ENCODE peak calls at places on chromosomes 11 and 22, in six cellular contexts. One of them, this sample, is unnamed.
A peak's percentile ranks its signal among the peaks of the same experiment; 100 is the strongest.

GRCh38 chr11:35065566-35065965 is 73.4 kb upstream of the CD44 start:
- DNase-seq in body of pancreas: no peak
- DNase-seq in gastrocnemius medialis: no peak
- DNase-seq in IMR-90: peak; percentile 59
- DNase-seq in suprapubic skin: no peak
- DNase-seq in spleen: no peak
- DNase-seq in this sample: no peak

GRCh38 chr11:86212212-86212611 is 32.3 kb upstream of the EED start:
- DNase-seq in body of pancreas: no peak
- DNase-seq in gastrocnemius medialis: no peak
- DNase-seq in IMR-90: peak; percentile 21
- DNase-seq in suprapubic skin: no peak
- DNase-seq in spleen: no peak
- DNase-seq in this sample: no peak

GRCh38 chr11:548700-549603 is 11.6 kb downstream of the LMNTD2 start:
- DNase-seq in body of pancreas: no peak
- DNase-seq in gastrocnemius medialis: no peak
- DNase-seq in IMR-90: no peak
- DNase-seq in suprapubic skin: no peak
- DNase-seq in spleen: peak; percentile 71
- DNase-seq in this sample: no peak

GRCh38 chr22:30021338-30021737 is 58.9 kb upstream of the HORMAD2 start:
- DNase-seq in body of pancreas: no peak
- DNase-seq in gastrocnemius medialis: no peak
- DNase-seq in IMR-90: no peak
- DNase-seq in suprapubic skin: no peak
- DNase-seq in spleen: no peak
- DNase-seq in this sample: no peak

GRCh38 chr11:65112551-65113360 is 1.1 kb downstream of the TM7SF2 start:
- DNase-seq in body of pancreas: peak; percentile 70
- DNase-seq in gastrocnemius medialis: no peak
- DNase-seq in IMR-90: peak; percentile 27
- DNase-seq in suprapubic skin: peak; percentile 80
- DNase-seq in spleen: peak; percentile 95
- DNase-seq in this sample: peak; percentile 78

GRCh38 chr11:67390947-67391303 is 861 bp upstream of the RAD9A start:
- DNase-seq in body of pancreas: no peak
- DNase-seq in gastrocnemius medialis: no peak
- DNase-seq in IMR-90: no peak
- DNase-seq in suprapubic skin: no peak
- DNase-seq in spleen: no peak
- DNase-seq in this sample: no peak

GRCh38 chr11:107102692-107103463 is 84.6 kb upstream of the GUCY1A2 start:
- DNase-seq in body of pancreas: no peak
- DNase-seq in gastrocnemius medialis: no peak
- DNase-seq in IMR-90: no peak
- DNase-seq in suprapubic skin: no peak
- DNase-seq in spleen: no peak
- DNase-seq in this sample: no peak

GRCh38 chr11:15886866-15887265 is 469.5 kb downstream of the SOX6 start:
- DNase-seq in body of pancreas: no peak
- DNase-seq in gastrocnemius medialis: no peak
- DNase-seq in IMR-90: peak; percentile 73
- DNase-seq in suprapubic skin: no peak
- DNase-seq in spleen: no peak
- DNase-seq in this sample: no peak

GRCh38 chr11:536841-537621 is at the start of gene LRRC56:
- DNase-seq in body of pancreas: peak; percentile 93
- DNase-seq in gastrocnemius medialis: no peak
- DNase-seq in IMR-90: peak; percentile 77
- DNase-seq in suprapubic skin: peak; percentile 90
- DNase-seq in spleen: peak; percentile 98
- DNase-seq in this sample: peak; percentile 68

GRCh38 chr11:108734956-108735559 is 70.2 kb downstream of the DDX10 start:
- DNase-seq in body of pancreas: no peak
- DNase-seq in gastrocnemius medialis: no peak
- DNase-seq in IMR-90: peak; percentile 19
- DNase-seq in suprapubic skin: no peak
- DNase-seq in spleen: no peak
- DNase-seq in this sample: no peak

GRCh38 chr22:38751422-38752346 is 4.1 kb downstream of the SUN2 start:
- DNase-seq in body of pancreas: peak; percentile 41
- DNase-seq in gastrocnemius medialis: peak; percentile 76
- DNase-seq in IMR-90: no peak
- DNase-seq in suprapubic skin: no peak
- DNase-seq in spleen: peak; percentile 95
- DNase-seq in this sample: no peak

GRCh38 chr11:107844041-107844440 is 14.5 kb downstream of the SLC35F2 start:
- DNase-seq in body of pancreas: no peak
- DNase-seq in gastrocnemius medialis: no peak
- DNase-seq in IMR-90: peak; percentile 52
- DNase-seq in suprapubic skin: no peak
- DNase-seq in spleen: no peak
- DNase-seq in this sample: no peak

GRCh38 chr11:57515332-57516060 is at the start of gene SLC43A1:
- DNase-seq in body of pancreas: peak; percentile 80
- DNase-seq in gastrocnemius medialis: peak; percentile 43
- DNase-seq in IMR-90: peak; percentile 59
- DNase-seq in suprapubic skin: no peak
- DNase-seq in spleen: peak; percentile 85
- DNase-seq in this sample: peak; percentile 57

GRCh38 chr11:44315947-44316387 is 6.0 kb upstream of the ALX4 start:
- DNase-seq in body of pancreas: no peak
- DNase-seq in gastrocnemius medialis: no peak
- DNase-seq in IMR-90: peak; percentile 22
- DNase-seq in suprapubic skin: no peak
- DNase-seq in spleen: peak; percentile 69
- DNase-seq in this sample: no peak

GRCh38 chr11:116703421-116703820 is 69.4 kb downstream of the BUD13 start:
- DNase-seq in body of pancreas: no peak
- DNase-seq in gastrocnemius medialis: no peak
- DNase-seq in IMR-90: no peak
- DNase-seq in suprapubic skin: no peak
- DNase-seq in spleen: peak; percentile 69
- DNase-seq in this sample: no peak

GRCh38 chr11:17979770-17980371 is 33.0 kb downstream of the SERGEF start:
- DNase-seq in body of pancreas: peak; percentile 29
- DNase-seq in gastrocnemius medialis: no peak
- DNase-seq in IMR-90: peak; percentile 5
- DNase-seq in suprapubic skin: no peak
- DNase-seq in spleen: no peak
- DNase-seq in this sample: peak; percentile 22

GRCh38 chr11:6746086-6746618 is 25.6 kb downstream of the OR2AG2 start:
- DNase-seq in body of pancreas: no peak
- DNase-seq in gastrocnemius medialis: no peak
- DNase-seq in IMR-90: no peak
- DNase-seq in suprapubic skin: no peak
- DNase-seq in spleen: peak; percentile 82
- DNase-seq in this sample: no peak

GRCh38 chr11:120128392-120129172 is 9.3 kb downstream of the TRIM29 start:
- DNase-seq in body of pancreas: no peak
- DNase-seq in gastrocnemius medialis: no peak
- DNase-seq in IMR-90: peak; percentile 8
- DNase-seq in suprapubic skin: peak; percentile 94
- DNase-seq in spleen: peak; percentile 62
- DNase-seq in this sample: no peak

GRCh38 chr11:86938900-86939880 is 16.0 kb downstream of the FZD4 start:
- DNase-seq in body of pancreas: peak; percentile 20
- DNase-seq in gastrocnemius medialis: no peak
- DNase-seq in IMR-90: peak; percentile 68
- DNase-seq in suprapubic skin: no peak
- DNase-seq in spleen: no peak
- DNase-seq in this sample: no peak

GRCh38 chr22:31139866-31140716 is at the start of gene PLA2G3:
- DNase-seq in body of pancreas: no peak
- DNase-seq in gastrocnemius medialis: no peak
- DNase-seq in IMR-90: peak; percentile 60
- DNase-seq in suprapubic skin: no peak
- DNase-seq in spleen: no peak
- DNase-seq in this sample: no peak

GRCh38 chr11:80365315-80365714 is 924.5 kb upstream of the TENM4 start:
- DNase-seq in body of pancreas: no peak
- DNase-seq in gastrocnemius medialis: no peak
- DNase-seq in IMR-90: no peak
- DNase-seq in suprapubic skin: no peak
- DNase-seq in spleen: no peak
- DNase-seq in this sample: no peak

GRCh38 chr22:26170795-26171194 is 1.5 kb downstream of the SEZ6L start:
- DNase-seq in body of pancreas: peak; percentile 17
- DNase-seq in gastrocnemius medialis: no peak
- DNase-seq in IMR-90: no peak
- DNase-seq in suprapubic skin: peak; percentile 55
- DNase-seq in spleen: no peak
- DNase-seq in this sample: no peak

GRCh38 chr11:18364495-18365047 is 29.8 kb upstream of the LDHA start:
- DNase-seq in body of pancreas: no peak
- DNase-seq in gastrocnemius medialis: no peak
- DNase-seq in IMR-90: no peak
- DNase-seq in suprapubic skin: no peak
- DNase-seq in spleen: no peak
- DNase-seq in this sample: no peak

GRCh38 chr11:123251656-123252344 is 56.8 kb upstream of the CLMP start:
- DNase-seq in body of pancreas: peak; percentile 20
- DNase-seq in gastrocnemius medialis: no peak
- DNase-seq in IMR-90: peak; percentile 63
- DNase-seq in suprapubic skin: no peak
- DNase-seq in spleen: no peak
- DNase-seq in this sample: peak; percentile 72

GRCh38 chr22:17705565-17706450 is 67.3 kb downstream of the BCL2L13 start:
- DNase-seq in body of pancreas: no peak
- DNase-seq in gastrocnemius medialis: no peak
- DNase-seq in IMR-90: peak; percentile 6
- DNase-seq in suprapubic skin: no peak
- DNase-seq in spleen: no peak
- DNase-seq in this sample: no peak

GRCh38 chr11:86206296-86206695 is 38.3 kb upstream of the EED start:
- DNase-seq in body of pancreas: no peak
- DNase-seq in gastrocnemius medialis: no peak
- DNase-seq in IMR-90: no peak
- DNase-seq in suprapubic skin: no peak
- DNase-seq in spleen: no peak
- DNase-seq in this sample: no peak

GRCh38 chr11:33893711-33894401 is 2.0 kb upstream of the LMO2 start:
- DNase-seq in body of pancreas: no peak
- DNase-seq in gastrocnemius medialis: no peak
- DNase-seq in IMR-90: no peak
- DNase-seq in suprapubic skin: no peak
- DNase-seq in spleen: peak; percentile 85
- DNase-seq in this sample: peak; percentile 58
- TF ChIP-seq POLR2A in body of pancreas: no peak
- TF ChIP-seq POLR2A in gastrocnemius medialis: no peak
- TF ChIP-seq POLR2A in IMR-90: no peak
- TF ChIP-seq POLR2A in suprapubic skin: no peak
- TF ChIP-seq POLR2A in spleen: peak; percentile 44
- TF ChIP-seq POLR2A in this sample: no peak

GRCh38 chr22:22203048-22203971 is 41.3 kb upstream of the VPREB1 start:
- DNase-seq in body of pancreas: no peak
- DNase-seq in gastrocnemius medialis: no peak
- DNase-seq in IMR-90: no peak
- DNase-seq in suprapubic skin: no peak
- DNase-seq in spleen: no peak
- DNase-seq in this sample: no peak
- H3K4me3 ChIP-seq in body of pancreas: no peak overlapping the region
- H3K4me3 ChIP-seq in gastrocnemius medialis: no peak overlapping the region
- H3K4me3 ChIP-seq in IMR-90: no peak overlapping the region
- H3K4me3 ChIP-seq in suprapubic skin: no peak overlapping the region
- H3K4me3 ChIP-seq in spleen: no peak overlapping the region
- H3K4me3 ChIP-seq in this sample: no peak overlapping the region

GRCh38 chr11:75792127-75792731 is 22.8 kb upstream of the UVRAG start:
- DNase-seq in body of pancreas: no peak
- DNase-seq in gastrocnemius medialis: no peak
- DNase-seq in IMR-90: no peak
- DNase-seq in suprapubic skin: no peak
- DNase-seq in spleen: peak; percentile 51
- DNase-seq in this sample: no peak
- TF ChIP-seq CTCF in body of pancreas: no peak
- TF ChIP-seq CTCF in gastrocnemius medialis: no peak
- TF ChIP-seq CTCF in IMR-90: no peak
- TF ChIP-seq CTCF in suprapubic skin: no peak
- TF ChIP-seq CTCF in spleen: no peak
- TF ChIP-seq CTCF in this sample: no peak

GRCh38 chr22:50524664-50525103 is 714 bp downstream of the SCO2 start:
- DNase-seq in body of pancreas: no peak
- DNase-seq in gastrocnemius medialis: no peak
- DNase-seq in IMR-90: no peak
- DNase-seq in suprapubic skin: no peak
- DNase-seq in spleen: no peak
- DNase-seq in this sample: no peak

GRCh38 chr22:50525991-50526848 is 822 bp upstream of the SCO2 start:
- DNase-seq in body of pancreas: peak; percentile 83
- DNase-seq in gastrocnemius medialis: no peak
- DNase-seq in IMR-90: peak; percentile 64
- DNase-seq in suprapubic skin: peak; percentile 91
- DNase-seq in spleen: peak; percentile 98
- DNase-seq in this sample: peak; percentile 78

GRCh38 chr22:50523806-50524663 is 1.4 kb downstream of the SCO2 start:
- DNase-seq in body of pancreas: no peak
- DNase-seq in gastrocnemius medialis: no peak
- DNase-seq in IMR-90: no peak
- DNase-seq in suprapubic skin: no peak
- DNase-seq in spleen: no peak
- DNase-seq in this sample: no peak

GRCh38 chr22:50526849-50527801 is 1.7 kb upstream of the SCO2 start:
- DNase-seq in body of pancreas: no peak
- DNase-seq in gastrocnemius medialis: no peak
- DNase-seq in IMR-90: no peak
- DNase-seq in suprapubic skin: no peak
- DNase-seq in spleen: peak; percentile 91
- DNase-seq in this sample: peak; percentile 72

GRCh38 chr22:50525104-50525958 is at the start of gene SCO2:
- DNase-seq in body of pancreas: peak; percentile 98
- DNase-seq in gastrocnemius medialis: peak; percentile 87
- DNase-seq in IMR-90: peak; percentile 97
- DNase-seq in suprapubic skin: peak; percentile 98
- DNase-seq in spleen: peak; percentile 99
- DNase-seq in this sample: peak; percentile 97
- TF ChIP-seq POLR2A in body of pancreas: peak; percentile 66
- TF ChIP-seq POLR2A in gastrocnemius medialis: peak; percentile 68
- TF ChIP-seq POLR2A in IMR-90: peak; percentile 83
- TF ChIP-seq POLR2A in suprapubic skin: peak; percentile 64
- TF ChIP-seq POLR2A in spleen: peak; percentile 70
- TF ChIP-seq POLR2A in this sample: peak; percentile 57

GRCh38 chr11:63846897-63847296 is 8.0 kb downstream of the MARK2 start:
- DNase-seq in body of pancreas: no peak
- DNase-seq in gastrocnemius medialis: no peak
- DNase-seq in IMR-90: no peak
- DNase-seq in suprapubic skin: no peak
- DNase-seq in spleen: no peak
- DNase-seq in this sample: no peak

GRCh38 chr11:63849691-63850090 is 10.8 kb downstream of the MARK2 start:
- DNase-seq in body of pancreas: no peak
- DNase-seq in gastrocnemius medialis: no peak
- DNase-seq in IMR-90: no peak
- DNase-seq in suprapubic skin: no peak
- DNase-seq in spleen: no peak
- DNase-seq in this sample: no peak

GRCh38 chr11:63845305-63845704 is 6.4 kb downstream of the MARK2 start:
- DNase-seq in body of pancreas: no peak
- DNase-seq in gastrocnemius medialis: no peak
- DNase-seq in IMR-90: peak; percentile 91
- DNase-seq in suprapubic skin: no peak
- DNase-seq in spleen: no peak
- DNase-seq in this sample: peak; percentile 32

GRCh38 chr11:63845911-63846310 is 7.0 kb downstream of the MARK2 start:
- DNase-seq in body of pancreas: no peak
- DNase-seq in gastrocnemius medialis: no peak
- DNase-seq in IMR-90: no peak
- DNase-seq in suprapubic skin: no peak
- DNase-seq in spleen: no peak
- DNase-seq in this sample: no peak

GRCh38 chr11:63847363-63847762 is 8.5 kb downstream of the MARK2 start:
- DNase-seq in body of pancreas: peak; percentile 89
- DNase-seq in gastrocnemius medialis: no peak
- DNase-seq in IMR-90: no peak
- DNase-seq in suprapubic skin: no peak
- DNase-seq in spleen: no peak
- DNase-seq in this sample: no peak
- H3K4me3 ChIP-seq in body of pancreas: no peak overlapping the region
- H3K4me3 ChIP-seq in gastrocnemius medialis: no peak overlapping the region
- H3K4me3 ChIP-seq in IMR-90: no peak overlapping the region
- H3K4me3 ChIP-seq in suprapubic skin: no peak overlapping the region
- H3K4me3 ChIP-seq in spleen: no peak overlapping the region
- H3K4me3 ChIP-seq in this sample: no peak overlapping the region

This sample was measured in adrenal gland.